ENCODE peak calls at places on chromosomes 4 and X, in five cellular contexts. W is Peyer's patch, H is stomach, D is IMR-90, R is tibial nerve. U is an unnamed sample.

GRCh38 chr4:6446538-6447451 is 25.6 kb downstream of the PPP2R2C start:
- DNase-seq in D (no peak), R (no peak), H (peak; percentile 41), W (peak; percentile 37), U (no peak)

GRCh38 chrX:107734646-107735045 is 40.9 kb downstream of the TSC22D3 start:
- DNase-seq in H (no peak), D (no peak), W (no peak), R (no peak), U (no peak)

GRCh38 chr4:124869978-124870495 is 157.5 kb upstream of the ANKRD50 start:
- DNase-seq in D (no peak), W (no peak), R (no peak), H (no peak), U (no peak)

GRCh38 chr4:24666316-24666715 is 82.0 kb upstream of the DHX15 start:
- DNase-seq in R (no peak), D (no peak), W (no peak), H (no peak), U (no peak)

GRCh38 chr4:78691971-78692814 is 84.0 kb upstream of the BMP2K start:
- DNase-seq in R (no peak), H (no peak), D (peak; percentile 16), W (no peak), U (no peak)

GRCh38 chrX:80765226-80765625 is 44.5 kb downstream of the BRWD3 start:
- DNase-seq in H (no peak), R (no peak), D (peak; percentile 77), W (no peak), U (no peak)

GRCh38 chr4:123449362-123449761 is 52.8 kb downstream of the SPRY1 start:
- DNase-seq in D (peak; percentile 34), W (no peak), R (no peak), H (no peak), U (no peak)

GRCh38 chr4:123397276-123398150 is 918 bp downstream of the SPRY1 start:
- DNase-seq in W (peak; percentile 76), H (peak; percentile 62), R (peak; percentile 26), D (peak; percentile 36), U (peak; percentile 46)

GRCh38 chr4:138671106-138671505 is 344.5 kb upstream of the NOCT start:
- DNase-seq in H (no peak), D (no peak), R (no peak), W (no peak), U (no peak)

GRCh38 chr4:149980941-149981340 is 97.3 kb upstream of the DCLK2 start:
- DNase-seq in D (peak; percentile 65), W (no peak), R (peak; percentile 38), H (peak; percentile 44), U (peak; percentile 27)

GRCh38 chr4:127875791-127876190 is 4.9 kb upstream of the PLK4 start:
- DNase-seq in H (no peak), D (no peak), W (no peak), R (no peak), U (no peak)

GRCh38 chrX:13938766-13939530 is 90.7 kb downstream of the GEMIN8 start:
- DNase-seq in D (no peak), H (no peak), W (no peak), R (no peak), U (no peak)

GRCh38 chr4:126445596-126445995 is 1130.8 kb downstream of the FAT4 start:
- DNase-seq in H (no peak), W (no peak), R (no peak), D (peak; percentile 46), U (no peak)

GRCh38 chrX:150049647-150050046 is 111.4 kb upstream of the EOLA2 start:
- DNase-seq in D (peak; percentile 54), W (no peak), R (no peak), H (no peak), U (no peak)

GRCh38 chr4:23034726-23035125 is 342.0 kb downstream of the GBA3 start:
- DNase-seq in D (no peak), W (no peak), H (no peak), R (no peak), U (no peak)

GRCh38 chr4:150581611-150582010 is 340 bp upstream of the MAB21L2 start:
- DNase-seq in R (no peak), H (no peak), D (peak; percentile 94), W (peak; percentile 46), U (no peak)

GRCh38 chr4:118280501-118281218 is 72.1 kb downstream of the PRSS12 start:
- DNase-seq in H (peak; percentile 55), W (peak; percentile 54), R (peak; percentile 37), D (peak; percentile 85), U (peak; percentile 71)

GRCh38 chrX:70292788-70293187 is 2.9 kb downstream of the KIF4A start:
- DNase-seq in R (no peak), D (no peak), W (no peak), H (no peak), U (no peak)
- H3K36me3 ChIP-seq in R (peaks cover 3% of the 10 kb centered on the region), D (no peaks in the 10 kb centered on the region), W (no peaks in the 10 kb centered on the region), H (peaks cover 4% of the 10 kb centered on the region), U (no peaks in the 10 kb centered on the region)

GRCh38 chr4:9847971-9848764 is 66.7 kb downstream of the DRD5 start:
- DNase-seq in R (no peak), H (no peak), W (no peak), D (no peak), U (no peak)
- TF ChIP-seq POLR2A in R (no peak), H (no peak), W (no peak), D (no peak), U (no peak)

DNA sequence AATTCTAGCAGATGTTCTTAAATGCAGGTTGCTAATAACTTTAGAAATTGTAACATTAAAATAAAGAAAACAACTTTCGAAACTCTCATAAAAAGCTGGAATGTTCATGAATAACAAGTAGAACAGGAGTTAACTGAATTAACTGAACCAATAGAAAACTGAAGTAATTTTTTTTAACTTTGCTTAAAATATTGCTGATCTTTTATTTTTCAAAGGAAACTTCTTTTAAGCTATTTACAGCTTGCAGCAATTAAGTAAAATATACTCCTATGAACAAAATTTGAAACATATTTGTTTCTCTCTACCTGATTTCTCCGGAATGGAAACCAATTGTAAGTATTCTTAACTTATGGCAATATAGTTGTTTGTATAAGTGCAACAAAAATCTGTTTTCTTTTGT is 24.2 kb downstream of the HSD17B11 start:
- DNase-seq in H (no peak), R (no peak), W (no peak), D (no peak), U (no peak)
- H3K36me3 ChIP-seq in H (peaks cover 97% of the 10 kb centered on the region), R (peaks cover 88% of the 10 kb centered on the region), W (no peaks in the 10 kb centered on the region), D (peaks cover 14% of the 10 kb centered on the region), U (no peaks in the 10 kb centered on the region)

DNA sequence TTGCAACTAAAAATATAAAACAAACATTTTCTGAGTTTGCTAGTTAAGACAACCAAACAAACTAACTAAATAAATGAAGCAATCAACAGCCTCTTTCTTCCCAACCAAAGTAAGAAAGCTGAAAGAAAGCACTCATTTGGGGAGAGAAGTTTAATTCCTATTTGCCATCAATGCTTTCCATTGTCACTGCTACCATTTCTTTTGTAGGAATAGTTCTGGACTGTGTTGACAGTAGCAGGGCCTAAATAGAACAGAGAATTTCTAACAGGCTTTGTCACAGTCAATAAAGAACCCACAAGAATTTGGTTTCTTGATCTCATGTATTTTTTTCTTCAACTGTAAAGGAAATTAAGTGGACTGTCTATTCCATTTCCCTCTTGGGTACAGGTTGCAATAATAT is 1886.4 kb upstream of the TENM3 start:
- DNase-seq in R (no peak), D (no peak), W (no peak), H (no peak), U (no peak)
- TF ChIP-seq POLR2A in R (no peak), D (no peak), W (no peak), H (no peak), U (no peak)

GRCh38 chr4:7807351-7807921 is 132.2 kb downstream of the AFAP1 start:
- DNase-seq in R (no peak), H (no peak), W (no peak), D (no peak), U (no peak)
- H3K36me3 ChIP-seq in R (peaks cover 15% of the 10 kb centered on the region), H (no peaks in the 10 kb centered on the region), W (no peaks in the 10 kb centered on the region), D (peaks cover 43% of the 10 kb centered on the region), U (no peaks in the 10 kb centered on the region)

GRCh38 chr4:68995292-68995691 is 43.7 kb upstream of the UGT2A3 start:
- DNase-seq in R (no peak), W (no peak), D (no peak), H (no peak), U (no peak)
- TF ChIP-seq POLR2A in R (no peak), W (no peak), D (no peak), H (no peak), U (no peak)

GRCh38 chr4:17635056-17635455 is 20.6 kb downstream of the MED28 start:
- DNase-seq in H (no peak), W (no peak), D (no peak), R (no peak), U (no peak)

GRCh38 chr4:17639136-17639535 is 24.7 kb downstream of the MED28 start:
- DNase-seq in W (no peak), H (no peak), D (no peak), R (no peak), U (no peak)

GRCh38 chr4:17636696-17637351 is 22.4 kb downstream of the MED28 start:
- DNase-seq in D (peak; percentile 69), R (peak; percentile 78), W (peak; percentile 81), H (peak; percentile 82), U (peak; percentile 61)

GRCh38 chr4:17633600-17633999 is 19.2 kb downstream of the MED28 start:
- DNase-seq in R (no peak), D (no peak), W (no peak), H (no peak), U (no peak)

DNA sequence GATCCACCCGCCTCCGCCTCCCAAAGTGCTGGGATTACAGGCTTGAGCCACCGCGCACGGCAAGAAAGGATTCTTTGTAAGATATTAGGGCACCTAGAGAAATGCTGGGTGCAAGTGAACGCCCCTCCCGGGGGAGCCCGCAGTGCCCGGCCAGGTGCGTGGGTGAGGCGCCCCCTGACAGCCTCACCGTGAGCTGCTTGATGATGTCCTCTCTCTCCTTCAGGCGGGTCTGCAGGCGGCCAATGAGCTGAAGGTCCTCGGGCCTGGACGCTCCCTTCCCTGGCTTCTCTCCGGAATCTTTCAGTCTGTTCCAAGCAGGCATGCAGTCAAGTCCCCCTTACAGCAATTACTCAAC is 21.9 kb downstream of the MED28 start:
- DNase-seq in W (no peak), R (no peak), H (no peak), D (no peak), U (no peak)
- H3K36me3 ChIP-seq in W (no peaks in the 10 kb centered on the region), R (peaks cover 69% of the 10 kb centered on the region), H (peaks cover 49% of the 10 kb centered on the region), D (peaks cover 24% of the 10 kb centered on the region), U (no peaks in the 10 kb centered on the region)

GRCh38 chr4:187999406-187999932 is 3.9 kb downstream of the ZFP42 start:
- DNase-seq in H (no peak), R (no peak), D (peak; percentile 18), W (no peak), U (no peak)
- TF ChIP-seq POLR2A in H (no peak), R (no peak), D (no peak), W (no peak), U (peak; percentile 5)

GRCh38 chrX:136126371-136126770 is 21.0 kb upstream of the FHL1 start:
- DNase-seq in D (no peak), W (no peak), H (no peak), R (no peak), U (no peak)
- H3K36me3 ChIP-seq in D (no peaks in the 10 kb centered on the region), W (no peaks in the 10 kb centered on the region), H (no peaks in the 10 kb centered on the region), R (no peaks in the 10 kb centered on the region), U (no peaks in the 10 kb centered on the region)